ENCODE peak calls at places on chromosome 20, in ten cellular contexts. C, D, X, G, R, W, P, M, Z and U are unnamed samples.

GRCh38 chr20:8879669-8880068 is 189.2 kb upstream of the PLCB4 start:
- DNase-seq in C (no peak), D (no peak), X (no peak), G (no peak), R (no peak), W (no peak), P (no peak), M (no peak), Z (no peak), U (peak; percentile 66)

GRCh38 chr20:24984963-24985640 is 7.4 kb downstream of the APMAP start:
- DNase-seq in C (peak; percentile 48), D (no peak), X (no peak), G (no peak), R (no peak), W (no peak), P (no peak), M (no peak), Z (no peak), U (no peak)

GRCh38 chr20:25571240-25571639 is 14.1 kb downstream of the NINL start:
- DNase-seq in C (no peak), D (no peak), X (no peak), G (no peak), R (no peak), W (no peak), P (no peak), M (no peak), Z (no peak), U (no peak)

GRCh38 chr20:47024461-47024937 is 129.9 kb downstream of the EYA2 start:
- DNase-seq in C (no peak), D (no peak), X (no peak), G (no peak), R (no peak), W (no peak), P (no peak), M (no peak), Z (no peak), U (no peak)

GRCh38 chr20:5706797-5707196 is 43.4 kb upstream of the SHLD1 start:
- DNase-seq in C (no peak), D (no peak), X (no peak), G (no peak), R (no peak), W (no peak), P (no peak), M (no peak), Z (no peak), U (no peak)

GRCh38 chr20:60680554-60680953 is 571.5 kb upstream of the CDH4 start:
- DNase-seq in C (no peak), D (no peak), X (no peak), G (no peak), R (no peak), W (no peak), P (no peak), M (no peak), Z (no peak), U (no peak)

GRCh38 chr20:58650181-58650775 is 805 bp upstream of the STX16 start:
- DNase-seq in C (no peak), D (no peak), X (no peak), G (peak; percentile 88), R (no peak), W (peak; percentile 42), P (no peak), M (no peak), Z (no peak), U (peak; percentile 55)

GRCh38 chr20:48632825-48633619 is 194.8 kb downstream of the PREX1 start:
- DNase-seq in C (no peak), D (no peak), X (no peak), G (no peak), R (no peak), W (no peak), P (no peak), M (no peak), Z (no peak), U (no peak)

GRCh38 chr20:12581644-12582350 is 427.0 kb upstream of the SPTLC3 start:
- DNase-seq in C (no peak), D (no peak), X (no peak), G (no peak), R (no peak), W (no peak), P (no peak), M (no peak), Z (no peak), U (no peak)